ENCODE peak calls at places on chromosome 22, in ten cellular contexts. B is left cardiac atrium; Y is stimulated activated CD8-positive, alpha-beta memory T cell treated with anti-CD3 and anti-CD28 coated beads, Interleukin-15, amount 100 ng/mL, for 48 hours; H is IMR-90; N is aorta; I is mucosa of gallbladder; D is AG08395; M is stimulated activated CD4-positive, alpha-beta T cell treated with anti-CD3 and anti-CD28 coated beads, Interleukin-1b, Interleukin-23, amount 100 ng/mL, for 1 hour; T is osteocyte; F is kidney. A is an unnamed sample.
A peak's percentile ranks its signal among the peaks of the same experiment; 100 is the strongest.

GRCh38 chr22:49970528-49971231 is 10.1 kb downstream of the PIM3 start:
- DNase-seq in B (peak; percentile 97), Y (peak; percentile 97), H (peak; percentile 97), N (peak; percentile 99), I (peak; percentile 94), D (peak; percentile 97), M (peak; percentile 89), T (peak; percentile 94), F (peak; percentile 99), A (peak; percentile 94)

GRCh38 chr22:48750826-48751440 is 1076.7 kb downstream of the BRD1 start:
- DNase-seq in B (no peak), Y (no peak), H (no peak), N (peak; percentile 68), I (no peak), D (no peak), M (no peak), T (peak; percentile 84), F (no peak), A (no peak)

GRCh38 chr22:45717787-45718186 is 46.2 kb downstream of the ATXN10 start:
- DNase-seq in B (no peak), Y (no peak), H (peak; percentile 79), N (no peak), I (no peak), D (peak; percentile 61), M (no peak), T (no peak), F (no peak), A (no peak)

GRCh38 chr22:41123151-41123550 is 30.8 kb downstream of the EP300 start:
- DNase-seq in B (no peak), Y (no peak), H (peak; percentile 20), N (no peak), I (no peak), D (no peak), M (no peak), T (no peak), F (no peak), A (no peak)

GRCh38 chr22:31343235-31344191 is 2.6 kb downstream of the PATZ1 start:
- DNase-seq in B (peak; percentile 46), Y (peak; percentile 17), H (peak; percentile 26), N (no peak), I (peak; percentile 81), D (peak; percentile 12), M (no peak), T (no peak), F (peak; percentile 94), A (no peak)

GRCh38 chr22:30372915-30373314 is 14.3 kb downstream of the RNF215 start:
- DNase-seq in B (no peak), Y (no peak), H (no peak), N (no peak), I (no peak), D (no peak), M (no peak), T (no peak), F (no peak), A (no peak)

GRCh38 chr22:32607086-32607485 is 132.5 kb downstream of the FBXO7 start:
- DNase-seq in B (no peak), Y (no peak), H (no peak), N (no peak), I (no peak), D (no peak), M (no peak), T (no peak), F (no peak), A (no peak)

GRCh38 chr22:29520851-29521250 is 32.7 kb downstream of the THOC5 start:
- DNase-seq in B (no peak), Y (no peak), H (peak; percentile 91), N (no peak), I (no peak), D (peak; percentile 67), M (no peak), T (no peak), F (no peak), A (no peak)

GRCh38 chr22:45302047-45302446 is 7.7 kb upstream of the FAM118A start:
- DNase-seq in B (no peak), Y (no peak), H (peak; percentile 88), N (no peak), I (no peak), D (peak; percentile 86), M (no peak), T (no peak), F (no peak), A (no peak)

GRCh38 chr22:23715811-23716355 is 25.1 kb downstream of the RGL4 start:
- DNase-seq in B (no peak), Y (no peak), H (no peak), N (no peak), I (no peak), D (no peak), M (no peak), T (no peak), F (no peak), A (no peak)

GRCh38 chr22:46033256-46034200 is 56.6 kb upstream of the WNT7B start:
- DNase-seq in B (no peak), Y (no peak), H (peak; percentile 72), N (peak; percentile 24), I (no peak), D (peak; percentile 50), M (no peak), T (no peak), F (peak; percentile 13), A (no peak)

GRCh38 chr22:48153726-48154125 is 1391.3 kb downstream of the TBC1D22A start:
- DNase-seq in B (no peak), Y (no peak), H (no peak), N (peak; percentile 60), I (no peak), D (no peak), M (no peak), T (no peak), F (no peak), A (no peak)

GRCh38 chr22:44701824-44702478 is at the start of gene PRR5:
- DNase-seq in B (peak; percentile 86), Y (peak; percentile 75), H (peak; percentile 91), N (peak; percentile 87), I (peak; percentile 83), D (peak; percentile 90), M (peak; percentile 62), T (peak; percentile 90), F (peak; percentile 96), A (no peak)

GRCh38 chr22:49954354-49954753 is 6.2 kb upstream of the PIM3 start:
- DNase-seq in B (peak; percentile 67), Y (no peak), H (no peak), N (no peak), I (no peak), D (no peak), M (no peak), T (no peak), F (peak; percentile 83), A (no peak)

GRCh38 chr22:36892292-36892691 is 21.1 kb upstream of the CSF2RB start:
- DNase-seq in B (no peak), Y (no peak), H (no peak), N (no peak), I (no peak), D (no peak), M (no peak), T (no peak), F (no peak), A (no peak)

GRCh38 chr22:50672041-50672440 is 582 bp upstream of the SHANK3 start:
- DNase-seq in B (no peak), Y (no peak), H (no peak), N (no peak), I (peak; percentile 8), D (peak; percentile 2), M (no peak), T (no peak), F (no peak), A (no peak)

GRCh38 chr22:44603774-44604173 is 98.2 kb upstream of the PRR5 start:
- DNase-seq in B (no peak), Y (no peak), H (no peak), N (no peak), I (no peak), D (no peak), M (no peak), T (no peak), F (no peak), A (no peak)

GRCh38 chr22:25835348-25835747 is 93.4 kb downstream of the MYO18B start:
- DNase-seq in B (no peak), Y (no peak), H (no peak), N (no peak), I (no peak), D (no peak), M (no peak), T (no peak), F (no peak), A (no peak)

GRCh38 chr22:39611360-39611759 is 40.8 kb downstream of the CACNA1I start:
- DNase-seq in B (no peak), Y (no peak), H (no peak), N (no peak), I (no peak), D (no peak), M (no peak), T (no peak), F (no peak), A (no peak)

GRCh38 chr22:48055827-48056226 is 1293.4 kb downstream of the TBC1D22A start:
- DNase-seq in B (no peak), Y (no peak), H (no peak), N (no peak), I (no peak), D (no peak), M (no peak), T (peak; percentile 54), F (no peak), A (no peak)

GRCh38 chr22:46069518-46070214 is 80.7 kb upstream of the PPARA start:
- DNase-seq in B (peak; percentile 90), Y (no peak), H (peak; percentile 91), N (peak; percentile 94), I (peak; percentile 91), D (peak; percentile 72), M (no peak), T (no peak), F (no peak), A (peak; percentile 96)

GRCh38 chr22:37710675-37711074 is 13.8 kb downstream of the TRIOBP start:
- DNase-seq in B (no peak), Y (no peak), H (no peak), N (no peak), I (no peak), D (no peak), M (no peak), T (no peak), F (no peak), A (no peak)

GRCh38 chr22:50731811-50732624 is 6.0 kb upstream of the ACR start:
- DNase-seq in B (peak; percentile 51), Y (peak; percentile 28), H (peak; percentile 31), N (peak; percentile 69), I (no peak), D (peak; percentile 80), M (peak; percentile 27), T (no peak), F (peak; percentile 66), A (peak; percentile 25)

GRCh38 chr22:37157516-37158289 is 8.0 kb upstream of the IL2RB start:
- DNase-seq in B (no peak), Y (no peak), H (peak; percentile 31), N (no peak), I (no peak), D (no peak), M (no peak), T (no peak), F (peak; percentile 12), A (no peak)

GRCh38 chr22:40058265-40058664 is 63.5 kb downstream of the FAM83F start:
- DNase-seq in B (no peak), Y (peak; percentile 32), H (no peak), N (no peak), I (no peak), D (no peak), M (no peak), T (no peak), F (no peak), A (no peak)

GRCh38 chr22:24727218-24727851 is 47.2 kb downstream of the PIWIL3 start:
- DNase-seq in B (peak; percentile 57), Y (no peak), H (peak; percentile 94), N (no peak), I (peak; percentile 50), D (peak; percentile 25), M (no peak), T (peak; percentile 72), F (no peak), A (no peak)

GRCh38 chr22:22168190-22168940 is 76.2 kb upstream of the VPREB1 start:
- DNase-seq in B (no peak), Y (no peak), H (peak; percentile 61), N (no peak), I (no peak), D (no peak), M (no peak), T (no peak), F (no peak), A (no peak)

GRCh38 chr22:17924735-17925727 is 99.3 kb downstream of the MICAL3 start:
- DNase-seq in B (no peak), Y (no peak), H (no peak), N (no peak), I (no peak), D (no peak), M (no peak), T (no peak), F (no peak), A (no peak)

A was measured in RWPE2.